ENCODE peak calls at places on chromosome 9, in four cellular contexts. E is fibroblast of the aortic adventitia, Z is GM12865, H is breast epithelium. O is an unnamed sample.

GRCh38 chr9:105978336-105978735 is 284.0 kb downstream of the TMEM38B start:
- DNase-seq in E (no peak), Z (no peak), H (no peak), O (no peak)

GRCh38 chr9:14769235-14769580 is 46.7 kb upstream of the CER1 start:
- DNase-seq in E (peak), Z (peak), H (no peak), O (no peak)

GRCh38 chr9:98709968-98710965 is 1.5 kb upstream of the GABBR2 start:
- DNase-seq in E (peak), Z (no peak), H (no peak), O (no peak)

GRCh38 chr9:76654575-76654974 is 109.7 kb upstream of the PCA3 start:
- DNase-seq in E (peak), Z (no peak), H (no peak), O (peak)

GRCh38 chr9:78001946-78002731 is 29.5 kb downstream of the GNAQ start:
- DNase-seq in E (peak), Z (no peak), H (no peak), O (no peak)

GRCh38 chr9:122370869-122371467 is at the start of gene PTGS1:
- DNase-seq in E (no peak), Z (peak), H (no peak), O (no peak)

GRCh38 chr9:127771570-127772189 is 6.8 kb downstream of the SH2D3C start:
- DNase-seq in E (no peak), Z (no peak), H (no peak), O (no peak)

GRCh38 chr9:98899399-98900056 is 44.2 kb upstream of the COL15A1 start:
- DNase-seq in E (peak), Z (peak), H (no peak), O (peak)

GRCh38 chr9:37839491-37840461 is 39.2 kb downstream of the DCAF10 start:
- DNase-seq in E (peak), Z (no peak), H (no peak), O (no peak)

GRCh38 chr9:90112791-90113190 is 508.0 kb downstream of the GADD45G start:
- DNase-seq in E (peak), Z (no peak), H (no peak), O (no peak)

GRCh38 chr9:89940625-89941024 is 335.8 kb downstream of the GADD45G start:
- DNase-seq in E (no peak), Z (no peak), H (no peak), O (no peak)

GRCh38 chr9:79660615-79661014 is 88.8 kb downstream of the TLE4 start:
- DNase-seq in E (no peak), Z (no peak), H (no peak), O (no peak)

GRCh38 chr9:127219533-127219932 is 45.0 kb upstream of the GARNL3 start:
- DNase-seq in E (no peak), Z (no peak), H (no peak), O (no peak)

GRCh38 chr9:98572796-98573195 is 135.9 kb downstream of the GABBR2 start:
- DNase-seq in E (no peak), Z (no peak), H (no peak), O (no peak)

GRCh38 chr9:128077847-128078503 is 9.9 kb downstream of the SLC25A25 start:
- DNase-seq in E (no peak), Z (no peak), H (no peak), O (no peak)

GRCh38 chr9:100359057-100359456 is 6.3 kb upstream of the TEX10 start:
- DNase-seq in E (no peak), Z (no peak), H (no peak), O (no peak)

GRCh38 chr9:116693233-116693731 is 6.2 kb downstream of the TRIM32 start:
- DNase-seq in E (peak), Z (no peak), H (no peak), O (no peak)

GRCh38 chr9:32783168-32783891 is at the start of gene TMEM215:
- DNase-seq in E (no peak), Z (no peak), H (no peak), O (no peak)

GRCh38 chr9:80125731-80126264 is 554.0 kb downstream of the TLE4 start:
- DNase-seq in E (peak), Z (no peak), H (no peak), O (no peak)

GRCh38 chr9:38234479-38234878 is 158.0 kb upstream of the ALDH1B1 start:
- DNase-seq in E (no peak), Z (no peak), H (no peak), O (no peak)

GRCh38 chr9:129235041-129235930 is 57.2 kb upstream of the IER5L start:
- DNase-seq in E (no peak), Z (no peak), H (no peak), O (no peak)

GRCh38 chr9:111961575-111961974 is 65.0 kb downstream of the UGCG start:
- DNase-seq in E (no peak), Z (no peak), H (no peak), O (no peak)

GRCh38 chr9:113955076-113955752 is 79.1 kb downstream of the ZNF618 start:
- DNase-seq in E (peak), Z (no peak), H (no peak), O (peak)

GRCh38 chr9:107243757-107244156 is 39.3 kb upstream of the RAD23B start:
- DNase-seq in E (peak), Z (peak), H (no peak), O (peak)

GRCh38 chr9:101586651-101587050 is 8.1 kb downstream of the PPP3R2 start:
- DNase-seq in E (no peak), Z (peak), H (no peak), O (no peak)

GRCh38 chr9:103894184-103894583 is 199.9 kb upstream of the SMC2 start:
- DNase-seq in E (no peak), Z (no peak), H (no peak), O (no peak)

GRCh38 chr9:70639853-70640814 is 225.7 kb upstream of the KLF9 start:
- DNase-seq in E (peak), Z (peak), H (no peak), O (peak)

GRCh38 chr9:6149315-6149714 is 66.3 kb upstream of the IL33 start:
- DNase-seq in E (no peak), Z (no peak), H (no peak), O (no peak)

GRCh38 chr9:83041771-83042170 is 21.2 kb downstream of the RASEF start:
- DNase-seq in E (no peak), Z (no peak), H (no peak), O (no peak)

GRCh38 chr9:92506184-92506857 is 24.0 kb upstream of the ASPN start:
- DNase-seq in E (peak), Z (no peak), H (no peak), O (peak)

GRCh38 chr9:136899196-136899595 is 12.9 kb downstream of the TRAF2 start:
- DNase-seq in E (no peak), Z (peak), H (no peak), O (no peak)

GRCh38 chr9:114214686-114215397 is 59.5 kb downstream of the COL27A1 start:
- DNase-seq in E (peak), Z (no peak), H (no peak), O (no peak)

GRCh38 chr9:132804576-132805295 is 73.3 kb downstream of the AK8 start:
- DNase-seq in E (no peak), Z (no peak), H (no peak), O (no peak)

DNA sequence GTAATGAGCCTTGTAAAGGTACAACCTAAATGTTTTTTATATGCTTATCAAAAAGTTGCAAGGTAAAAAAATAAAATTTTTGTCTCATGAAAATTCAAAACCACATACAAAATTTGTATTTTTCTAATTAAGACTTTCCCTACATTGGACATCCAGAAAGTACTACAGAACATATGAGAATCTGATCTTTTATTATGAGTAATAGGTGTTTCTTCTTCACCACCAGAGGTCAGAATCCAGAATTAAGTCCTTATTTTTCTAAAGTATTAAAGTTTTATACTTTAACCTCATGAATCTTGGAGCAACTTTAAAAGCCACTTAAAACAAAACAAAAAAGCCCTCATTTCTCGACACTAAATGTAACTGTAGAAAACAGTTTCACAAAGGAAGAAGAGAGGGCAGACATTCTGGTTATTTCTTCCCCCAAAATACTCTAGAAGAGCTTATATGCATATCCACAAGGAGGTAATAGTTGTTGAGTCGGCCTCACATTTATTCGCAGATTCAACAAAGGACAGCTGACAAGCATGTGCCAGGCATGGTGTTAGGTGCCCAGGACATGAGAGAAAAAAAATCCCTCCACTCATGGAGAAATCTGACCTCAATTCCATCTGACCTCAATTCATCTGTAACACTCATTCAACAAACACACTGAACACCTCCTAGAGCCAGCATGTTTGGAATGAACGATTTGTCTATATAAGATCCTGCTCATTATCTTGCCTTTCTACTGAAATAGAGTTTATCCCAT is 69.2 kb downstream of the MLLT3 start:
- DNase-seq in E (peak), Z (peak), H (no peak), O (no peak)
- TF ChIP-seq CTCF in E (peak), Z (no peak), H (no peak), O (peak)

DNA sequence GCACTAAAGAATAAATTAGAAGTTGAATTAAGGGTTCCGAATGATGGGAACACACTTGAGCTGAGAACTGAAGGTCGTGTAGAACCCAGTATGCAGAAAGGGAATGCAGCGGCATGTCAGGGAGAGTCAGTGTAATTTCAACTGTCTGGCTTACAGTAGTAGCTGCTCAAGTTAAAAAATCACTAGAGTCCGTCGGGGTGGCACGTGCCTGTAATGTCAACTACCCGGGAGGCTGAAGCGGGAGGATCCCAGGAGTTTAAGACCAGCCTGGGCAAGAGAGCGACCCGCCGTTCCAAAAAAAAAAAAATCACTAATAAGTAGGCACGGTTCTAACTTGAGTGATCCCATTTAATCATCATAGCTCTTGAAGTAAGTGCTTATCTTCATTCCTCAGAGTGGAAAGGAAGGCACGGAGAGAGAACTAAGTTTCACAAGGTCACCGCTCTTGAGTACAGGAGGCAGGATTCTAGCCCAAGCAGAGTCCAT is 935 bp downstream of the RMRP start:
- DNase-seq in E (no peak), Z (no peak), H (no peak), O (no peak)
- H3K4me3 ChIP-seq in E (peak), Z (no peak), H (peak), O (peak)

GRCh38 chr9:91423785-91424402 is at the start of gene NFIL3:
- DNase-seq in E (peak), Z (peak), H (peak), O (no peak)

GRCh38 chr9:91425270-91425669 is 1.6 kb upstream of the NFIL3 start:
- DNase-seq in E (no peak), Z (no peak), H (no peak), O (no peak)

GRCh38 chr9:91426123-91426745 is 2.6 kb upstream of the NFIL3 start:
- DNase-seq in E (peak), Z (peak), H (no peak), O (no peak)

GRCh38 chr9:91422832-91423711 is 560 bp downstream of the NFIL3 start:
- DNase-seq in E (peak), Z (peak), H (no peak), O (no peak)

GRCh38 chr9:91424403-91425176 is 958 bp upstream of the NFIL3 start:
- DNase-seq in E (peak), Z (peak), H (peak), O (no peak)
- TF ChIP-seq CTCF in E (peak), Z (no peak), H (no peak), O (peak)

DNA sequence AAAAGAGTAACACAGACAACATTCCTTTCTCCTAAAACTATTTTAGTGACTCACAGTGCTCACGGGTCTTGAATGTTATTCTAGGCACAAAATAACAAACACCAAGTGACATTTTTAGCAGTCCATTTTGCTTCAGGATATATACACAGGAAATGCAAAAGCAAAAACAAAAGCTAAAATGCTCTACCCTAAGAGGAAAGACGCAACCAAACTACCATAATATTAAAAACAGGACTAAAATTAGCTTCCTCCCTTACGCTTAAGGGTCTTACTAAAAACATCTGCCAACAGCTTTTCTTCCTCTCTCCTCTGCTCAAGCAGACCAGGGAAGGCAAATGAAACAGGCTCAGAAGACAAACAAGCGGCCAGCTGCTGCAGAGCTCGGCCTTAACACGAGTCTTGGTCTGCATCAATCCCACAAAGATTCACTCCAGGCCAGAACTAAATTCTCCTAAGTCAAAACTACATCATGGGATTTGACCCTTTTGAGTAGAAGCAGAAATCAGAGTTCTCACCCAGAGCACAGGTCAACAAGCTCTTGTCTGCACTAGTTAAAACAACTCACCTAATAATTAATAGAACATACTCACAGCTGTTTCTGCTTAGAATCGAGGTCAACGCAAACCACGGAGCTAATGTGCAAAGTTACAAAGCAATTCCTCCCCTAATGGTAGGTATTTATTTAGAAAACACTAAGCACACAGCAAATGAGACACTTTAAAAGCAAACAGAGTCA is 62.3 kb downstream of the RAPGEF1 start:
- DNase-seq in E (peak), Z (peak), H (no peak), O (peak)
- H3K4me3 ChIP-seq in E (peak), Z (peak), H (no peak), O (no peak)

GRCh38 chr9:134983094-134983493 is 65.4 kb upstream of the FCN1 start:
- DNase-seq in E (no peak), Z (peak), H (peak), O (no peak)
- TF ChIP-seq CTCF in E (peak), Z (peak), H (no peak), O (no peak)

GRCh38 chr9:18861599-18862546 is 171.1 kb downstream of the SAXO1 start:
- DNase-seq in E (peak), Z (no peak), H (no peak), O (no peak)
- H3K4me3 ChIP-seq in E (peak), Z (no peak), H (no peak), O (no peak)

DNA sequence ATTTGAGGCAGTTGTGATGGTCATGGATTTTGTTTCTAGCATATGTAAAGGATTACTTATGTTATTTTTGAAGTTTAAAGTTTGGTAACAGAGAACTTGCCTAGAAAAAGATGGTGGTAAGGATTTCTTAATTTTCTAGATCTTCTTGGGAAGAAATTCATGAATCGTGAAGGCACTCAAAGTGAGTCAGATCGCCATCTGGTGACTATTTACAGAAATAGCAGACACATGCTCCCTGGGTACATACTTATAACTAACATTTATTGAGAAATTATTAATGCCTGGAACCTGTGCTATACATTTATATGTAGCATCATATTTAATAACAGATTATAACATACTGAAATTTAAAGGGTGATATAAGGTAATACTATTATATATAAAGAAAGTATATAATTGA is 299.7 kb downstream of the IZUMO3 start:
- DNase-seq in E (peak), Z (peak), H (no peak), O (peak)
- TF ChIP-seq CTCF in E (peak), Z (no peak), H (no peak), O (peak)

DNA sequence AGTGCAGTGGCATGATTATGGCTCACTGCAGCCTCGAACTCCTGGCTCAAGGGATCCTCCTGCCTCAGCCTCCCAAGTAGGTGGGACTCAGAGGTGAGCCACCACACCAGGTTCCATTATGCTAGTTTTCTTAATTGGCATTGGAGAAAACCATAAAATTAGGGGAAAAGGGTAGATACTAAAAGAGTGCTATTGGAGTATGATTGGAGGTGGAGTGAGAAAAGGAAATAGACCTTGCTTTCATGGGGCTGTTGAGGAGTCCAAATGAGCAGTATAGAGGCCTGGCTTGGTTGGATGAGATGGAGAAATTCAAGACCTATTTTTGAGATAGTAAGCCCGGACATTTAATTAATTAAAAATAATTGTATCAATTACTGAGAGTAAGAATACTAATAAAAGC is 888 bp upstream of the BRD3OS start:
- DNase-seq in E (no peak), Z (no peak), H (no peak), O (no peak)
- H3K4me3 ChIP-seq in E (peak), Z (peak), H (peak), O (peak)